ENCODE peak calls at places on chromosomes 16 and 17, in five cellular contexts. L, D, V, W and U are unnamed samples.

GRCh38 chr17:7561589-7562207 is at the start of gene SENP3:
- DNase-seq in W (peak), V (peak), D (peak), L (peak), U (peak)

GRCh38 chr16:78930561-78930960 is 670.0 kb downstream of the MAF start:
- DNase-seq in L (no peak), V (no peak), D (no peak), W (no peak), U (no peak)

GRCh38 chr17:18182190-18182977 is 1.2 kb upstream of the ALKBH5 start:
- DNase-seq in V (no peak), L (no peak), W (no peak), D (no peak), U (no peak)

GRCh38 chr16:19396555-19397011 is 21.1 kb upstream of the TMC5 start:
- DNase-seq in D (peak), W (peak), L (no peak), V (no peak), U (no peak)

GRCh38 chr16:24507959-24508358 is 31.4 kb upstream of the RBBP6 start:
- DNase-seq in W (no peak), V (no peak), D (no peak), L (no peak), U (no peak)

GRCh38 chr17:45332989-45333701 is 16.3 kb upstream of the MAP3K14 start:
- DNase-seq in L (no peak), W (no peak), V (no peak), D (no peak), U (peak)

GRCh38 chr17:7045492-7046126 is 1.7 kb upstream of the SLC16A11 start:
- DNase-seq in W (peak), V (no peak), L (peak), D (peak), U (peak)

GRCh38 chr17:65514082-65514481 is 47.4 kb downstream of the AXIN2 start:
- DNase-seq in V (no peak), W (no peak), D (peak), L (no peak), U (no peak)

GRCh38 chr16:67579686-67580085 is 17.4 kb downstream of the CTCF start:
- DNase-seq in W (no peak), V (no peak), L (peak), D (no peak), U (no peak)

GRCh38 chr16:73113326-73113720 is 65.4 kb upstream of the ZFHX3 start:
- DNase-seq in V (no peak), W (peak), D (peak), L (no peak), U (no peak)

GRCh38 chr17:7852919-7853692 is 1.8 kb upstream of the TMEM88 start:
- DNase-seq in W (no peak), V (no peak), L (no peak), D (no peak), U (no peak)

GRCh38 chr16:5442054-5442453 is 344.5 kb upstream of the EEF2KMT start:
- DNase-seq in D (no peak), V (no peak), W (no peak), L (no peak), U (no peak)

GRCh38 chr16:17776465-17776864 is 305.7 kb upstream of the XYLT1 start:
- DNase-seq in V (no peak), W (no peak), L (no peak), D (no peak), U (no peak)

GRCh38 chr17:979539-980405 is at the start of gene NXN:
- DNase-seq in V (peak), L (peak), D (peak), W (no peak), U (peak)
- TF ChIP-seq CTCF in V (peak), L (no peak), D (peak), W (peak), U (no peak)

GRCh38 chr16:35391328-35391727 is 1931.9 kb downstream of the TP53TG3F start:
- DNase-seq in V (peak), L (peak), W (no peak), D (peak), U (no peak)
- TF ChIP-seq CTCF in V (peak), L (peak), W (peak), D (peak), U (peak)

GRCh38 chr17:78769200-78769773 is 12.8 kb downstream of the CYTH1 start:
- DNase-seq in W (no peak), L (no peak), V (no peak), D (no peak), U (no peak)
- TF ChIP-seq CTCF in W (peak), L (peak), V (peak), D (no peak), U (no peak)

GRCh38 chr16:22191089-22191965 is 14.8 kb upstream of the EEF2K start:
- DNase-seq in V (peak), W (peak), L (peak), D (peak), U (peak)
- TF ChIP-seq CTCF in V (no peak), W (no peak), L (no peak), D (no peak), U (no peak)

GRCh38 chr16:69106491-69107291 is 1.2 kb downstream of the HAS3 start:
- DNase-seq in W (no peak), L (no peak), V (no peak), D (peak), U (peak)
- TF ChIP-seq CTCF in W (no peak), L (no peak), V (no peak), D (peak), U (no peak)

DNA sequence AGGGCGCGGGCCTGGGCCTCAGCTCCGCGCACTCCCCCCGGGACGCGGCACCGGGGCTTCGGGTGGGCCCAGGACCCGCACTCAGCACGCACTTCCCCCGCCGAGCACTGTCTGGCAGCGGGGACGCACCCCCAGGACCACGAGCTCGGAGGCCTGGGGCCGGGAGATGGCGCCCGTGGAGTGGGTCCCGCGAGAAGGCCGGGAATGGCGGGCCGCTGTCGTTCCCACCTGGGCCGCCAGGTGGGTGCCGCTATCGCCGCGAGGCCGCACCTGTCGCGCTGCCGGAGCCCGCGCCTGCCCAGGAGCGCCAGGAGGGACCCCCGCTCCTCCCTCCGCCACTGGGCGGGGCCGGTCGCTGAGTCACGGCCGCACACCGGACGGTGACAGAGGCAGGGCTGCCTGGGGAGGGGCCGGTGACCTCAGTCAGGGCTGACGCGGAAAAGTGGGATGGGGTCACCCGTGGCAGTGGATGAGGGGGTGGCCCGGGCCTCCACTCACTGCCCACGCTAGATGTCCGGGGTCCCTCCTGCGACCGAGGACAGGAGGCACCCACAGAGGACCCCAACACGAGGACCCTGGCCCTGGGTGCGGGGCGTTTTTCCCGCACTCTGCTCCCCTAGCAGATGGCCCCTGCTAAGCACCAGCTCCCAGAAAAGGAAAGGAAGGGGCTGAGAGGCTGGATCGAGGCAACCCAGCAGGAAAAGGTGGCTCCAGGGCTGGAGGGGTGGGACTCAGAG is 6.9 kb upstream of the ACTG1 start:
- DNase-seq in L (peak), W (no peak), V (no peak), D (peak), U (peak)
- TF ChIP-seq CTCF in L (peak), W (peak), V (peak), D (peak), U (peak)

GRCh38 chr16:57774886-57775285 is 27.4 kb downstream of the KIFC3 start:
- DNase-seq in L (no peak), V (no peak), D (no peak), W (no peak), U (no peak)
- TF ChIP-seq CTCF in L (no peak), V (no peak), D (no peak), W (no peak), U (no peak)

GRCh38 chr16:82298472-82298871 is 128.4 kb upstream of the MPHOSPH6 start:
- DNase-seq in W (no peak), D (no peak), L (no peak), V (no peak), U (no peak)
- TF ChIP-seq CTCF in W (no peak), D (no peak), L (no peak), V (no peak), U (no peak)